ENCODE peak calls at places on chromosomes 2 and 18, in five cellular contexts. Q, V, B, F and N are unnamed samples.

GRCh38 chr2:237900891-237901831 is 41.7 kb downstream of the RAMP1 start:
- DNase-seq in F (no peak), V (no peak), Q (peak), B (no peak), N (peak)

GRCh38 chr2:128783896-128784295 is 465.2 kb upstream of the HS6ST1 start:
- DNase-seq in F (no peak), Q (no peak), B (no peak), V (no peak), N (no peak)

GRCh38 chr2:197229509-197230458 is 80.8 kb downstream of the ANKRD44 start:
- DNase-seq in Q (no peak), F (no peak), B (no peak), V (no peak), N (no peak)

GRCh38 chr18:49664086-49664890 is 102.4 kb downstream of the LIPG start:
- DNase-seq in B (no peak), F (no peak), Q (no peak), V (no peak), N (no peak)

GRCh38 chr2:64467463-64467843 is 13.5 kb downstream of the LGALSL start:
- DNase-seq in Q (peak), B (no peak), F (no peak), V (no peak), N (no peak)

GRCh38 chr2:204495381-204495780 is 49.9 kb upstream of the PARD3B start:
- DNase-seq in B (no peak), Q (no peak), F (no peak), V (no peak), N (no peak)

GRCh38 chr18:57910817-57911216 is 107.7 kb upstream of the ATP8B1 start:
- DNase-seq in Q (no peak), F (no peak), V (no peak), B (peak), N (peak)

GRCh38 chr2:217360111-217360510 is 500.2 kb upstream of the TNP1 start:
- DNase-seq in V (no peak), F (no peak), Q (no peak), B (no peak), N (no peak)

GRCh38 chr2:174683392-174683759 is 80.9 kb downstream of the CHRNA1 start:
- DNase-seq in V (peak), Q (no peak), B (no peak), F (peak), N (peak)

GRCh38 chr18:2143666-2144065 is 427.6 kb downstream of the METTL4 start:
- DNase-seq in B (no peak), V (no peak), F (no peak), Q (no peak), N (no peak)

GRCh38 chr2:153287109-153287801 is 191.3 kb downstream of the RPRM start:
- DNase-seq in B (peak), Q (no peak), F (no peak), V (peak), N (peak)

GRCh38 chr2:55885129-55885943 is 38.2 kb downstream of the EFEMP1 start:
- DNase-seq in V (no peak), F (peak), B (no peak), Q (no peak), N (no peak)

GRCh38 chr18:61833387-61833786 is 59.4 kb downstream of the RNF152 start:
- DNase-seq in Q (no peak), V (no peak), F (no peak), B (no peak), N (no peak)

GRCh38 chr2:175234153-175234552 is 52.6 kb upstream of the ATP5MC3 start:
- DNase-seq in F (no peak), Q (no peak), B (no peak), V (no peak), N (no peak)

GRCh38 chr2:215619022-215619958 is 183.4 kb upstream of the FN1 start:
- DNase-seq in F (no peak), B (no peak), V (peak), Q (no peak), N (peak)

GRCh38 chr2:40734797-40735196 is 282.9 kb upstream of the SLC8A1 start:
- DNase-seq in V (no peak), B (no peak), Q (no peak), F (no peak), N (no peak)

GRCh38 chr2:136305517-136306192 is 187.7 kb upstream of the CXCR4 start:
- DNase-seq in B (no peak), V (no peak), F (no peak), Q (no peak), N (peak)

GRCh38 chr2:30293303-30293912 is 62.1 kb downstream of the LBH start:
- DNase-seq in V (peak), B (peak), F (peak), Q (no peak), N (peak)

GRCh38 chr18:72086421-72086820 is 457.7 kb downstream of the CBLN2 start:
- DNase-seq in V (peak), Q (no peak), F (peak), B (no peak), N (no peak)

GRCh38 chr2:183605440-183605839 is 481.2 kb downstream of the NUP35 start:
- DNase-seq in F (no peak), V (no peak), B (no peak), Q (no peak), N (no peak)

GRCh38 chr2:148674063-148675020 is 29.8 kb downstream of the EPC2 start:
- DNase-seq in F (peak), Q (no peak), B (peak), V (no peak), N (peak)

DNA sequence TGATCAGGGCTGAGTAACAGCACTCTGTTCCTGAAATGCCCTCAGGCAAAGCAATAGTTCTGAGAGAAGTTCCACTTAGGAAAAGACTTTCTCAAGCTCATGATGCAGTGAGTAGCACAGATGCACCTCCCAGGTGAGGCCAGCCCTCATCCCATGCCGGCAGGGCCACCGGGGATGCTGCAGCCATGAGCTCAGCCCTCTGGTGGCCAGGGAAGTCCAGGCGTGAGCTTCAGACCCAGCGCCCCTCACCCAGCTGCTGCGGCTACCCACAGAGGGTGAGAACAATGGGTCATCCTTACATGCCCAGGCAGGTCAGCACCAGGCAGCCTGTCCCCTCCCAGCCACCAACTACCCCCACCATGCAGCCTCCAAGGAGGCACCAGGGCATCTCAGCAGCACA is 50.7 kb downstream of the TTC32 start:
- DNase-seq in B (peak), Q (no peak), V (no peak), F (peak), N (no peak)
- TF ChIP-seq CTCF in B (no peak), Q (no peak), V (peak), F (peak), N (no peak)

GRCh38 chr2:79935771-79936657 is 368.5 kb downstream of the LRRTM1 start:
- DNase-seq in V (peak), F (peak), B (peak), Q (no peak), N (peak)

GRCh38 chr2:79940366-79940765 is 364.2 kb downstream of the LRRTM1 start:
- DNase-seq in V (no peak), Q (no peak), B (no peak), F (no peak), N (no peak)

GRCh38 chr2:79938648-79939047 is 365.9 kb downstream of the LRRTM1 start:
- DNase-seq in Q (no peak), V (no peak), F (no peak), B (no peak), N (no peak)

GRCh38 chr2:79935046-79935729 is 369.4 kb downstream of the LRRTM1 start:
- DNase-seq in F (no peak), Q (no peak), V (no peak), B (no peak), N (no peak)

DNA sequence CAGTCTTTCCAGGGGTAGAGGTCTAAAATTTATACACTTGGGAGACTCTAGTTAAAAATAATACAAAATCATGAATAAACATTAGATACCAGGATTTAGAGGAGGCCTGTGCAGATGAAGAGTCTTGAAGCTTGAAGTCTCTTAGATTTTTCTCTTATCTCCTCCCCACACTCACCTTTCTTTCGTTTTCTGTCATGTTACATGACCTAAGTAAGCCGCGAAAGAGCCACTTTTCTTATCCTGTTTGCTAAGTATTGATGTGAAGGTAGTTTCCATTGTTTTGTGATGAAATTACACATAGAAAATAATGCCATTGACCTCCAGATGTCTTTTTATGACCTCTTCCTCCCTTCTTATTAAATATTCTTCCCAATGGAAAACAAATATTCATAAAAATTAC is 367.8 kb downstream of the LRRTM1 start:
- DNase-seq in F (no peak), Q (no peak), V (no peak), B (no peak), N (no peak)
- TF ChIP-seq CTCF in F (no peak), Q (no peak), V (no peak), B (no peak), N (no peak)

GRCh38 chr2:43239981-43240761 is 13.8 kb upstream of the ZFP36L2 start:
- DNase-seq in V (no peak), Q (no peak), F (no peak), B (no peak), N (no peak)
- TF ChIP-seq CTCF in V (peak), Q (no peak), F (no peak), B (no peak), N (no peak)

GRCh38 chr18:63964908-63965307 is 5.0 kb upstream of the SERPINB8 start:
- DNase-seq in B (no peak), F (no peak), V (no peak), Q (no peak), N (no peak)

GRCh38 chr18:63962137-63962536 is 7.7 kb upstream of the SERPINB8 start:
- DNase-seq in F (peak), V (no peak), B (no peak), Q (no peak), N (no peak)

GRCh38 chr18:63965716-63966330 is 4.1 kb upstream of the SERPINB8 start:
- DNase-seq in B (no peak), F (no peak), Q (no peak), V (no peak), N (no peak)

GRCh38 chr18:63961430-63961980 is 8.4 kb upstream of the SERPINB8 start:
- DNase-seq in B (no peak), V (no peak), F (no peak), Q (no peak), N (no peak)

GRCh38 chr18:63963610-63964256 is 6.1 kb upstream of the SERPINB8 start:
- DNase-seq in F (peak), V (peak), Q (no peak), B (peak), N (peak)
- TF ChIP-seq CTCF in F (peak), V (peak), Q (peak), B (peak), N (peak)

DNA sequence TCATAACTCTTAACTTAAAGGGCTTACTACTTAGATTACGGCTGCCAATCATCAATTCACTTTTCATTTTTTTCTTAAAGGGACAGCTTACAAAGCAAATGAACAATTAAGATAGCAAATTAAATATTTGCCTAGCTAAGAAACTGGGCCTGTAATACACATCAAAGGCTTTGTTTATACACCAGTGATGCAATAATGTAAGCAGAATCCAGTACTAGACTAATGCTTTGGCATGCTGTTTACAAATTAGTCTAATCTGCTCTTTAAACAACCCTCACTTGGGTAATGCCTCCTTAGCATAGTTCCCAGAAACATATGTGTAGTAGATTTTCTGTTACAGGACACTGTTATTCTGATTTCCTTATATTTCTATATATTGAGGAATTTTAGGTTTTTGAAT is 105.8 kb downstream of the ARHGAP28 start:
- DNase-seq in B (no peak), F (peak), Q (no peak), V (no peak), N (no peak)
- TF ChIP-seq CTCF in B (no peak), F (no peak), Q (no peak), V (no peak), N (no peak)

GRCh38 chr2:120898961-120899360 is 163.3 kb downstream of the GLI2 start:
- DNase-seq in V (no peak), Q (peak), B (no peak), F (no peak), N (no peak)

GRCh38 chr2:120899373-120899772 is 163.7 kb downstream of the GLI2 start:
- DNase-seq in B (no peak), V (no peak), F (no peak), Q (peak), N (no peak)

GRCh38 chr2:120901213-120901612 is 165.5 kb downstream of the GLI2 start:
- DNase-seq in F (no peak), B (no peak), Q (peak), V (no peak), N (no peak)

GRCh38 chr2:120898496-120898895 is 162.8 kb downstream of the GLI2 start:
- DNase-seq in Q (no peak), B (no peak), V (no peak), F (no peak), N (no peak)

DNA sequence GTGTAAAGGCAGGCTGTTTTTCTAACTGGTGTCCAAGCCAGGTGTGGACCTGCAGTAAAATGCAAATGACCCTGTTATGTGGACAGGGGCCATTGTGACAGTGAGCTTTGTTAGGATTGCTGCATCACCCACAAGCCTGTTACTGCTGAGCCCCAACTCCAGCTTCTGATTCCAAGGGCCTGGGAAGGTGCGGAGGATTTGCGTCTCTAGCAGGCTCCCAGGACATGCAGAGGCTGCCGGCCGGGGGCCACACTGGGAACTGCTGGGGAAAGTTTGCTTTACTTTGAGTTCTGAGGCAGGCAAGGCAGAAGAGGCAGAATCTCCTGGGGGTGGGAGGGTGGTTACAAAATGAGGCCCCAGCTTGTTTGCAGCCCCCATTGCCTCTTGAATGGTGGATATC is 164.1 kb downstream of the GLI2 start:
- DNase-seq in V (no peak), F (no peak), Q (peak), B (no peak), N (no peak)
- TF ChIP-seq CTCF in V (no peak), F (no peak), Q (no peak), B (no peak), N (no peak)

GRCh38 chr2:34529965-34530364 is 930.9 kb upstream of the FAM98A start:
- DNase-seq in Q (no peak), V (no peak), F (no peak), B (no peak), N (no peak)

GRCh38 chr2:34519659-34520058 is 920.6 kb upstream of the FAM98A start:
- DNase-seq in Q (no peak), F (no peak), B (no peak), V (no peak), N (no peak)

DNA sequence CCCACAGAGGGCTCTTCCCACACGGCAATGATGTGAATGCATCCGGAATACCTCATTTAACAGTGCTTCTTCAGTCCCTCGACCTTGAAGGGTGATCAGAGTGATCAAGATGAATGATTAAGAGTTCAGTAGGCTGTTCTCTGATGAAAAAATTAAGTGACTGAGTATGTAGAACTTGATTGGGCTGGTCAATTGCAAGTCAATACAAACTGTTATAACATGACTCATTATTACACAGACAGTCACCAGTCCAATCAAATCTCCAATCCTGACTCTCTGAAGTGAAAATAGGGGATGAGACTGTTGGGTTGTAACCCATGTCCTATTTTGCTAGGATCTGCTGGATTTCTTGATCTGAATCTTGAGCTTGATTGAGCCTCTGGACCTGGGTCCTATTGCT is 925.0 kb upstream of the FAM98A start:
- DNase-seq in B (no peak), Q (no peak), V (no peak), F (peak), N (no peak)
- TF ChIP-seq CTCF in B (no peak), Q (no peak), V (no peak), F (no peak), N (no peak)

DNA sequence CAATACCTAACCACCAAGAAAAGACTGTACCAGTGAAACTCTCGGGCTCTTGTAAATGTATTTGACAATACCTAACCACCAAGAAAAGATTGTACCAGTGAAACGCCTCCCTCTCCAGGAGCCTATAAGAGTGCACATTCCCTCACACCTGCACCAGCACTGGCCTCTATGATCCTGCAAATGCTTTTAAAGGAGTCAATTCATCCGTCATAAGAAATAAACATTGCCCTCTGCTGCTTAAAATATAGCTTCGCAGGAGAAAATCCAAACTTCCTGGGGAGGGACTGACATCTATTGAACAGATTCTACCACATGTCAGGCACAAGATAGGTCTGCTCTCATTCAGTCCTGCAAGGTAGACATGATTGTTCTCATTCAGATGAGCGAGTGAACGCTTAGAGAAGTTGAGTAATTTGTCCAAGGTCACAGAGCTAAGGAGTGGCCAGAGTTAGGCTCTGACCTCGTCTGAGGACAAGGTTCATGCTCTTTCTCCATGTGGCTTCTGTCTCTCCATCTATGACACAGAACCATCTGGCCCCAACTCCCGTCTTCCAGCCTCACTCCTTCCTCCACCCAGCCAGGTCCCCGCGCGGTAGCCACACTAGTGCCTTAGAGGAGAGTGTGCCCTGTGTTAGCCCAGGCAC is 38.7 kb downstream of the MCFD2 start:
- DNase-seq in F (peak), B (no peak), Q (no peak), V (peak), N (no peak)
- TF ChIP-seq CTCF in F (peak), B (peak), Q (peak), V (peak), N (peak)